ENCODE peak calls at places on chromosome 12, in seven cellular contexts. J is heart left ventricle, N is aorta, O is fibroblast of the aortic adventitia, W is MM.1S, C is kidney epithelial cell, G is neural progenitor cell. Y is an unnamed sample.

GRCh38 chr12:64707362-64707761 is 51.8 kb downstream of the GNS start:
- DNase-seq in N (no peak), C (no peak), G (no peak), W (no peak), O (no peak), J (no peak), Y (no peak)

GRCh38 chr12:40957417-40957816 is 230.7 kb upstream of the PDZRN4 start:
- DNase-seq in G (no peak), W (no peak), N (no peak), J (no peak), C (no peak), O (no peak), Y (no peak)

GRCh38 chr12:26226629-26227375 is 31.4 kb downstream of the SSPN start:
- DNase-seq in W (no peak), O (no peak), J (peak), C (no peak), G (peak), N (no peak), Y (no peak)

GRCh38 chr12:12705833-12706520 is 10.0 kb upstream of the GPR19 start:
- DNase-seq in N (peak), G (no peak), C (no peak), O (no peak), J (peak), W (peak), Y (no peak)

GRCh38 chr12:92927436-92928116 is 1.5 kb downstream of the EEA1 start:
- DNase-seq in O (peak), N (no peak), C (peak), J (no peak), W (peak), G (peak), Y (no peak)

GRCh38 chr12:53844989-53845836 is 93.4 kb upstream of the HOXC13 start:
- DNase-seq in J (no peak), W (no peak), C (peak), G (no peak), N (no peak), O (peak), Y (no peak)

GRCh38 chr12:32290411-32290810 is 108.9 kb upstream of the FGD4 start:
- DNase-seq in J (no peak), W (no peak), C (no peak), N (no peak), G (peak), O (peak), Y (no peak)

GRCh38 chr12:116152268-116152667 is 125.2 kb downstream of the MED13L start:
- DNase-seq in C (peak), W (no peak), G (no peak), J (no peak), O (peak), N (no peak), Y (peak)

GRCh38 chr12:89782807-89783206 is 74.2 kb upstream of the ATP2B1 start:
- DNase-seq in G (no peak), O (no peak), J (no peak), N (no peak), C (no peak), W (no peak), Y (no peak)

GRCh38 chr12:68113644-68114043 is 45.9 kb downstream of the IFNG start:
- DNase-seq in N (no peak), J (no peak), O (no peak), G (peak), C (no peak), W (no peak), Y (no peak)

GRCh38 chr12:114612062-114612461 is 71.9 kb downstream of the TBX3 start:
- DNase-seq in C (no peak), J (no peak), G (no peak), N (no peak), O (no peak), W (no peak), Y (no peak)

GRCh38 chr12:111296906-111297463 is 71.9 kb downstream of the PHETA1 start:
- DNase-seq in O (no peak), J (no peak), C (no peak), N (no peak), G (no peak), W (no peak), Y (no peak)

GRCh38 chr12:6916426-6917200 is 2.2 kb downstream of the ENO2 start:
- DNase-seq in G (no peak), N (peak), O (no peak), C (no peak), W (no peak), J (no peak), Y (no peak)

GRCh38 chr12:6914246-6914947 is at the start of gene ENO2:
- DNase-seq in C (no peak), G (peak), W (peak), O (peak), N (peak), J (peak), Y (no peak)

GRCh38 chr12:6917491-6918231 is 3.3 kb downstream of the ENO2 start:
- DNase-seq in N (peak), G (no peak), O (no peak), W (no peak), J (no peak), C (no peak), Y (no peak)

GRCh38 chr12:6915789-6916285 is 1.5 kb downstream of the ENO2 start:
- DNase-seq in O (no peak), W (no peak), N (peak), C (no peak), J (no peak), G (no peak), Y (no peak)

DNA sequence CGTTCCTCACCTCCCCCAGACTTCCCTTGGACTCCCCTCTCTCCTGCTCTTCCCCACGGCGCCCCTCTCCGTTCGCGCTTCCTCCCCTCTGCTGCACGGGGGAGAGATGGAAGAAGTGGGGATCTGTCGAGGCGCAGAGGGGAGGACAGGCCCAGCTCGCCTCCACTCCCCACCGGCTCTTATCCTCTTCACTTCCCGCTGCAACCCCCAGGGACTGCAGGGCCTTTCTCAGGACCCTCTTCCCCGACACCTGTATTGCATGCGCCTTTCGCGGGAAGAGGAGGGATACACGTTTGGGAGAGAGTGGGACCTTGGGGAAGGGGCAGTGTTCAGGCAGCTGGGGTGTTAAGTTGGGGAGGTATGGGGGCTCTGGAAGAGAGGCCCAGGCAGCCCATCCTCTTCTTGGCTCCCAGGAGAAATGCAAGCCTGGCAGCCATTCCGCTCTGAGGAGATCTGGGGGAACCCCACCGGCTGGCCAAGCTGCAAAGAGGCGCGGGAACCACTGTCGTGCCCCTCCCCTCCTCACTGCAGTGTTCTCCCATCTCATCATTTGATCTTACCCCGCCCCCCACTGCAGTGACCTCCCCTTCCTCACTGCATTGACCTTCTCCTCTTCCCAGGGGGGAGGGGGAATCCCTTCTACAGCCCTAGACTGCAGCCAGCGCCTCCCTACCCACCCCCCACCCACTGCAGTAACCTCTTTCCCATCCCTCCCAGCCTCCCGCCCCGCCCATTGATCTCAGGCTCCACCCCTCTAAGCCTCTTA is 826 bp downstream of the ENO2 start:
- DNase-seq in J (no peak), C (no peak), N (peak), O (no peak), W (no peak), G (peak), Y (no peak)
- H3K4me3 ChIP-seq in J (peak), C (peak), N (peak), O (peak), W (peak), G (peak), Y (peak)

DNA sequence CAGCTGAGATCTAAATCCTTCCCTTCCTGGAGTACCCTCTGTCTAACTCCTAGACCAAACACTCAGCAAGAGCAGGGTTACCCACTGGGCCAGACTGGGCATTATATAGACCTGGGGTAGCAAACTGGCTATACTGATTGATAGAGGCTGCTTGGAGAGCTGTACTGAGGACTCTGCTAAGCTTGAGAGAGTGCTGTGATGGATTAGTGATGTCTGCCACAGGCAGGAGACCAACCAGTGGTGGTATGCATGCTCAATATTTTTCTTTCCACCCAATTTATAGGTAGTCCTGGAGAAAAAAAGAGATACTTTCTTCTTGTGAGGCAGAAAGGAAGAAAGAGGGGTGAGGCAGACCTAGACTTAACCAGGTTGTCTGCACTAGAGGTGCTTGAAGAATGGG is 33.3 kb downstream of the DTX1 start:
- DNase-seq in W (no peak), J (no peak), N (no peak), O (no peak), C (no peak), G (no peak), Y (no peak)
- H3K4me3 ChIP-seq in W (no peak), J (no peak), N (no peak), O (no peak), C (no peak), G (no peak), Y (no peak)

DNA sequence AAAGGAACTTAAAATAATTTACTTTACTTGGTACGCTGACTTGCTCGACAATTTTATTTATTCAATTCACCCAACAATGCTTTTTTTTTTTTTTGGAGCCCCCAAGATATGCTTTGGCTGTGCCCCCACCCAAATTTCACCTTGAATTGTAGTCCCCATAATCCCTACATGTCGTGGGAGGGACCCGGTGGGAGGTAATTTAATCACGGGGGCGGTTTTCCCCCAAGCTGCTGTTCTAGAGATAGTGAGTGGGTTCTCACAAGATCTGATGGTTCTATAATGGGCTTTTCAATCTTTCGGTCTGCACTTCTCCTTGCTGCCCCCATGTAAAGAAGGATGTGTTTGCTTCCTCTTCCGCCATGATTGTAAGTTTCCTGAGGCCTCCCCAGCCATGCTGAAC is 10.4 kb downstream of the FGD6 start:
- DNase-seq in N (no peak), J (no peak), G (no peak), C (no peak), W (no peak), O (no peak), Y (no peak)
- H3K4me3 ChIP-seq in N (no peak), J (no peak), G (no peak), C (no peak), W (no peak), O (no peak), Y (no peak)

GRCh38 chr12:102478416-102479098 is 1.8 kb downstream of the IGF1 start:
- DNase-seq in G (peak), C (no peak), W (peak), J (no peak), N (no peak), O (no peak), Y (no peak)
- H3K4me3 ChIP-seq in G (no peak), C (no peak), W (peak), J (peak), N (no peak), O (no peak), Y (no peak)

GRCh38 chr12:8916154-8916553 is 1.8 kb downstream of the PHC1 start:
- DNase-seq in G (no peak), J (no peak), O (no peak), N (no peak), W (no peak), C (no peak), Y (no peak)

GRCh38 chr12:8914716-8915526 is 612 bp downstream of the PHC1 start:
- DNase-seq in J (peak), W (peak), O (peak), G (peak), C (no peak), N (peak), Y (no peak)

GRCh38 chr12:8913702-8914032 is 642 bp upstream of the PHC1 start:
- DNase-seq in O (no peak), W (no peak), C (no peak), N (no peak), G (no peak), J (no peak), Y (no peak)

GRCh38 chr12:8917751-8918150 is 3.4 kb downstream of the PHC1 start:
- DNase-seq in O (no peak), J (no peak), G (no peak), N (no peak), W (no peak), C (no peak), Y (no peak)

GRCh38 chr12:8917031-8917430 is 2.7 kb downstream of the PHC1 start:
- DNase-seq in J (no peak), G (no peak), N (no peak), W (no peak), O (no peak), C (no peak), Y (no peak)
- H3K4me3 ChIP-seq in J (no peak), G (no peak), N (no peak), W (no peak), O (no peak), C (no peak), Y (no peak)

DNA sequence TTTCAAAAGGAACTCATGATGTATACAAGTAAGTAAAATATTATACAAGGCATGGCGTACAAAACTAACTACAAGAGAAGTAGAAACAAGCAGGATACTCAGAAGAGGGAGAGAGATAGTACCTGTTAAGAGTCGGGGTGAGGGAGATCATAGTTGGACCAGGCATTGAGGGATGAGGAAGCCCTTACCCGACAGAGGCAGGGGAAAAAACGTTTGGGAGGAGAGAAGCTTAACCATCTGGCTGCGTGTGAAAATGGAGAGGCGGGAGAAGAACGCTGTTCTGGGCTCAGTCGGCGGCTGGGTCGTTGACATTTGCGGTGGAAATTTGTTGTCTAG is 575 bp upstream of the FMNL3 start:
- DNase-seq in O (no peak), N (no peak), C (no peak), G (no peak), J (no peak), W (no peak), Y (no peak)
- H3K4me3 ChIP-seq in O (no peak), N (no peak), C (no peak), G (no peak), J (no peak), W (peak), Y (no peak)

GRCh38 chr12:125249932-125250331 is 184.7 kb downstream of the AACS start:
- DNase-seq in C (no peak), N (no peak), G (no peak), O (no peak), J (no peak), W (no peak), Y (no peak)
- H3K4me3 ChIP-seq in C (no peak), N (no peak), G (no peak), O (no peak), J (no peak), W (no peak), Y (no peak)

GRCh38 chr12:34218193-34219045 is 196.1 kb downstream of the ALG10 start:
- DNase-seq in G (peak), C (no peak), O (peak), W (peak), N (peak), J (no peak), Y (no peak)

GRCh38 chr12:34215213-34215892 is 193.1 kb downstream of the ALG10 start:
- DNase-seq in O (no peak), C (no peak), N (no peak), J (no peak), W (no peak), G (no peak), Y (no peak)

GRCh38 chr12:34217660-34218059 is 195.4 kb downstream of the ALG10 start:
- DNase-seq in J (no peak), O (no peak), G (no peak), N (no peak), W (no peak), C (no peak), Y (no peak)

GRCh38 chr12:34215893-34216285 is 193.6 kb downstream of the ALG10 start:
- DNase-seq in C (no peak), W (no peak), J (no peak), N (no peak), G (no peak), O (no peak), Y (no peak)

GRCh38 chr12:34219046-34219770 is 196.9 kb downstream of the ALG10 start:
- DNase-seq in J (no peak), G (no peak), O (no peak), C (no peak), N (no peak), W (no peak), Y (no peak)
- H3K4me3 ChIP-seq in J (peak), G (no peak), O (no peak), C (peak), N (peak), W (peak), Y (no peak)

GRCh38 chr12:14369322-14369721 is 3.8 kb downstream of the ATF7IP start:
- DNase-seq in J (no peak), C (no peak), W (no peak), O (no peak), N (no peak), G (no peak), Y (no peak)
- H3K4me3 ChIP-seq in J (no peak), C (no peak), W (no peak), O (no peak), N (no peak), G (no peak), Y (no peak)